ENCODE peak calls at places on chromosomes 16 and 17, in ten cellular contexts. H is activated CD8-positive, alpha-beta memory T cell treated with anti-CD3 and anti-CD28 coated beads for 48 hours; X is hippocampal formation; A is stimulated activated CD8-positive, alpha-beta memory T cell treated with anti-CD3 and anti-CD28 coated beads, Interleukin-15, amount 100 ng/mL, for 24 hours; P is progenitor cell of endocrine pancreas; D is effector memory CD4-positive, alpha-beta T cell; L is left colon; Y is heart left ventricle; U is cardiac fibroblast; S is NCI-H1417 treated with DMSO at 0.1 percent for 48 hours. W is an unnamed sample.

GRCh38 chr17:69723316-69723715 is 308.8 kb downstream of the MAP2K6 start:
- DNase-seq in H (no peak), X (no peak), A (no peak), P (no peak), D (no peak), L (no peak), Y (no peak), U (no peak), S (no peak), W (no peak)

GRCh38 chr16:14013571-14014283 is 57.4 kb upstream of the MRTFB start:
- DNase-seq in H (no peak), X (no peak), A (no peak), P (no peak), D (no peak), L (no peak), Y (no peak), U (peak), S (peak), W (no peak)

GRCh38 chr17:76208120-76208519 is 32.2 kb downstream of the RNF157 start:
- DNase-seq in H (no peak), X (no peak), A (no peak), P (no peak), D (no peak), L (no peak), Y (no peak), U (no peak), S (no peak), W (no peak)

GRCh38 chr17:32525116-32525515 is 38.3 kb downstream of the CDK5R1 start:
- DNase-seq in H (no peak), X (no peak), A (no peak), P (no peak), D (no peak), L (no peak), Y (no peak), U (peak), S (no peak), W (no peak)

GRCh38 chr17:71828182-71828596 is 292.6 kb upstream of the SOX9 start:
- DNase-seq in H (no peak), X (peak), A (no peak), P (no peak), D (no peak), L (no peak), Y (no peak), U (no peak), S (peak), W (no peak)

GRCh38 chr16:89314357-89314756 is 96.9 kb downstream of the ZNF778 start:
- DNase-seq in H (no peak), X (no peak), A (no peak), P (no peak), D (peak), L (no peak), Y (no peak), U (no peak), S (no peak), W (peak)

GRCh38 chr16:31479752-31480151 is 3.2 kb upstream of the SLC5A2 start:
- DNase-seq in H (no peak), X (no peak), A (no peak), P (no peak), D (no peak), L (no peak), Y (no peak), U (no peak), S (no peak), W (no peak)

GRCh38 chr17:72077326-72077960 is 43.4 kb upstream of the SOX9 start:
- DNase-seq in H (no peak), X (no peak), A (no peak), P (no peak), D (no peak), L (no peak), Y (no peak), U (no peak), S (no peak), W (no peak)

GRCh38 chr16:19694989-19695388 is 23.0 kb downstream of the KNOP1 start:
- DNase-seq in H (no peak), X (no peak), A (no peak), P (no peak), D (no peak), L (no peak), Y (no peak), U (no peak), S (no peak), W (no peak)

GRCh38 chr16:729768-730665 is 3.1 kb downstream of the HAGHL start:
- DNase-seq in H (no peak), X (no peak), A (no peak), P (no peak), D (no peak), L (peak), Y (no peak), U (no peak), S (no peak), W (no peak)

GRCh38 chr16:65532846-65533245 is 411.0 kb upstream of the CDH11 start:
- DNase-seq in H (no peak), X (no peak), A (no peak), P (no peak), D (no peak), L (no peak), Y (no peak), U (no peak), S (no peak), W (no peak)

GRCh38 chr16:19765860-19766553 is 47.9 kb downstream of the IQCK start:
- DNase-seq in H (no peak), X (peak), A (no peak), P (no peak), D (no peak), L (no peak), Y (peak), U (no peak), S (no peak), W (no peak)

GRCh38 chr17:7982171-7982570 is 20.2 kb upstream of the GUCY2D start:
- DNase-seq in H (no peak), X (no peak), A (no peak), P (no peak), D (no peak), L (no peak), Y (no peak), U (peak), S (no peak), W (no peak)

GRCh38 chr17:4119299-4119698 is 23.5 kb downstream of the ZZEF1 start:
- DNase-seq in H (no peak), X (no peak), A (no peak), P (no peak), D (no peak), L (no peak), Y (no peak), U (no peak), S (no peak), W (no peak)

GRCh38 chr17:8152981-8153549 is 861 bp upstream of the PER1 start:
- DNase-seq in H (no peak), X (no peak), A (no peak), P (no peak), D (no peak), L (no peak), Y (peak), U (no peak), S (no peak), W (no peak)

GRCh38 chr16:52603015-52603414 is 56.1 kb upstream of the TOX3 start:
- DNase-seq in H (no peak), X (no peak), A (no peak), P (no peak), D (no peak), L (peak), Y (no peak), U (no peak), S (no peak), W (no peak)

W was measured in naive thymus-derived CD8-positive, alpha-beta T cell.